ENCODE peak calls at places on chromosomes 3 and 15, in five cellular contexts. One of them, this sample, is unnamed.
A peak's percentile ranks its signal among the peaks of the same experiment; 100 is the strongest.

GRCh38 chr3:111173328-111173900 is 101.8 kb downstream of the NECTIN3 start:
- DNase-seq in testis: no peak
- DNase-seq in colonic mucosa: no peak
- DNase-seq in sigmoid colon: no peak
- DNase-seq in A549: no peak
- DNase-seq in this sample: peak; percentile 37

GRCh38 chr3:146750196-146750595 is 145.1 kb upstream of the PLSCR5 start:
- DNase-seq in sigmoid colon: no peak
- DNase-seq in testis: no peak
- DNase-seq in colonic mucosa: no peak
- DNase-seq in A549: no peak
- DNase-seq in this sample: peak; percentile 29

GRCh38 chr3:16257304-16257703 is 7.4 kb downstream of the DPH3 start:
- DNase-seq in A549: no peak
- DNase-seq in testis: no peak
- DNase-seq in sigmoid colon: no peak
- DNase-seq in colonic mucosa: no peak
- DNase-seq in this sample: no peak

GRCh38 chr15:41603411-41603935 is 44.5 kb downstream of the TYRO3 start:
- DNase-seq in testis: no peak
- DNase-seq in sigmoid colon: no peak
- DNase-seq in A549: no peak
- DNase-seq in colonic mucosa: no peak
- DNase-seq in this sample: no peak

GRCh38 chr3:69410301-69410700 is 24.4 kb upstream of the FRMD4B start:
- DNase-seq in A549: peak; percentile 60
- DNase-seq in colonic mucosa: peak; percentile 84
- DNase-seq in testis: peak; percentile 80
- DNase-seq in sigmoid colon: peak; percentile 74
- DNase-seq in this sample: peak; percentile 77

GRCh38 chr3:182818296-182818978 is 25.1 kb downstream of the ATP11B start:
- DNase-seq in A549: no peak
- DNase-seq in sigmoid colon: no peak
- DNase-seq in testis: no peak
- DNase-seq in colonic mucosa: no peak
- DNase-seq in this sample: no peak

GRCh38 chr3:129624347-129625070 is 18.0 kb upstream of the PLXND1 start:
- DNase-seq in A549: no peak
- DNase-seq in sigmoid colon: peak; percentile 74
- DNase-seq in testis: no peak
- DNase-seq in colonic mucosa: peak; percentile 28
- DNase-seq in this sample: peak; percentile 52

GRCh38 chr3:28808068-28808467 is 459.4 kb upstream of the AZI2 start:
- DNase-seq in colonic mucosa: no peak
- DNase-seq in sigmoid colon: no peak
- DNase-seq in testis: no peak
- DNase-seq in A549: no peak
- DNase-seq in this sample: no peak

GRCh38 chr3:25830373-25831305 is 40.7 kb downstream of the OXSM start:
- DNase-seq in A549: no peak
- DNase-seq in testis: no peak
- DNase-seq in sigmoid colon: no peak
- DNase-seq in colonic mucosa: no peak
- DNase-seq in this sample: no peak

GRCh38 chr3:124557433-124558232 is 172.6 kb upstream of the UMPS start:
- DNase-seq in A549: no peak
- DNase-seq in testis: peak; percentile 62
- DNase-seq in sigmoid colon: no peak
- DNase-seq in colonic mucosa: peak; percentile 52
- DNase-seq in this sample: no peak

GRCh38 chr3:10627884-10628572 is 122.6 kb upstream of the ATP2B2 start:
- DNase-seq in testis: no peak
- DNase-seq in sigmoid colon: no peak
- DNase-seq in A549: peak; percentile 11
- DNase-seq in colonic mucosa: no peak
- DNase-seq in this sample: no peak

GRCh38 chr3:58404396-58404795 is 29.2 kb downstream of the PDHB start:
- DNase-seq in colonic mucosa: no peak
- DNase-seq in A549: no peak
- DNase-seq in sigmoid colon: no peak
- DNase-seq in testis: no peak
- DNase-seq in this sample: no peak

GRCh38 chr3:187979543-187979942 is 174.4 kb upstream of the LPP start:
- DNase-seq in sigmoid colon: no peak
- DNase-seq in A549: no peak
- DNase-seq in colonic mucosa: no peak
- DNase-seq in testis: no peak
- DNase-seq in this sample: no peak

GRCh38 chr3:46675843-46676567 is 17.5 kb downstream of the ALS2CL start:
- DNase-seq in sigmoid colon: peak; percentile 64
- DNase-seq in testis: no peak
- DNase-seq in colonic mucosa: no peak
- DNase-seq in A549: no peak
- DNase-seq in this sample: no peak

GRCh38 chr3:53846134-53846850 is at the start of the genes CHDH and IL17RB:
- DNase-seq in A549: peak; percentile 49
- DNase-seq in colonic mucosa: peak; percentile 86
- DNase-seq in testis: peak; percentile 77
- DNase-seq in sigmoid colon: no peak
- DNase-seq in this sample: peak; percentile 74

GRCh38 chr3:27714692-27715453 is 7.2 kb downstream of the EOMES start:
- DNase-seq in testis: no peak
- DNase-seq in sigmoid colon: no peak
- DNase-seq in A549: no peak
- DNase-seq in colonic mucosa: peak; percentile 61
- DNase-seq in this sample: no peak

GRCh38 chr15:89333959-89334509 is 590 bp downstream of the POLG start:
- DNase-seq in testis: no peak
- DNase-seq in sigmoid colon: peak; percentile 66
- DNase-seq in colonic mucosa: no peak
- DNase-seq in A549: no peak
- DNase-seq in this sample: no peak

GRCh38 chr3:76362643-76363042 is 577.3 kb upstream of the ZNF717 start:
- DNase-seq in sigmoid colon: no peak
- DNase-seq in testis: no peak
- DNase-seq in A549: no peak
- DNase-seq in colonic mucosa: no peak
- DNase-seq in this sample: no peak

GRCh38 chr15:32794973-32795372 is 77.2 kb downstream of the GREM1 start:
- DNase-seq in colonic mucosa: no peak
- DNase-seq in A549: no peak
- DNase-seq in sigmoid colon: no peak
- DNase-seq in testis: no peak
- DNase-seq in this sample: no peak

GRCh38 chr3:156217674-156218352 is 97.4 kb downstream of the KCNAB1 start:
- DNase-seq in colonic mucosa: no peak
- DNase-seq in sigmoid colon: no peak
- DNase-seq in testis: no peak
- DNase-seq in A549: no peak
- DNase-seq in this sample: no peak

GRCh38 chr3:149701206-149701976 is 43.6 kb upstream of the WWTR1 start:
- DNase-seq in A549: no peak
- DNase-seq in sigmoid colon: no peak
- DNase-seq in testis: no peak
- DNase-seq in colonic mucosa: no peak
- DNase-seq in this sample: no peak

GRCh38 chr3:38561746-38562466 is 65.8 kb downstream of the EXOG start:
- DNase-seq in colonic mucosa: no peak
- DNase-seq in sigmoid colon: no peak
- DNase-seq in testis: no peak
- DNase-seq in A549: no peak
- DNase-seq in this sample: no peak

GRCh38 chr15:72474466-72474911 is 359 bp downstream of the ARIH1 start:
- DNase-seq in colonic mucosa: no peak
- DNase-seq in testis: no peak
- DNase-seq in A549: no peak
- DNase-seq in sigmoid colon: no peak
- DNase-seq in this sample: no peak

GRCh38 chr3:11007534-11007933 is 15.0 kb downstream of the SLC6A1 start:
- DNase-seq in testis: no peak
- DNase-seq in A549: no peak
- DNase-seq in sigmoid colon: no peak
- DNase-seq in colonic mucosa: no peak
- DNase-seq in this sample: no peak

GRCh38 chr3:134937256-134938023 is 142.4 kb downstream of the EPHB1 start:
- DNase-seq in sigmoid colon: peak; percentile 58
- DNase-seq in A549: no peak
- DNase-seq in testis: no peak
- DNase-seq in colonic mucosa: no peak
- DNase-seq in this sample: no peak

GRCh38 chr15:70182858-70183695 is 85.4 kb upstream of the TLE3 start:
- DNase-seq in A549: peak; percentile 31
- DNase-seq in colonic mucosa: no peak
- DNase-seq in testis: no peak
- DNase-seq in sigmoid colon: peak; percentile 20
- DNase-seq in this sample: no peak

GRCh38 chr3:87298111-87298718 is 21.8 kb upstream of the POU1F1 start:
- DNase-seq in A549: peak; percentile 73
- DNase-seq in testis: no peak
- DNase-seq in sigmoid colon: no peak
- DNase-seq in colonic mucosa: no peak
- DNase-seq in this sample: peak; percentile 56

GRCh38 chr3:31699309-31699953 is 166.7 kb downstream of the STT3B start:
- DNase-seq in colonic mucosa: no peak
- DNase-seq in A549: peak; percentile 55
- DNase-seq in testis: no peak
- DNase-seq in sigmoid colon: no peak
- DNase-seq in this sample: no peak

DNA sequence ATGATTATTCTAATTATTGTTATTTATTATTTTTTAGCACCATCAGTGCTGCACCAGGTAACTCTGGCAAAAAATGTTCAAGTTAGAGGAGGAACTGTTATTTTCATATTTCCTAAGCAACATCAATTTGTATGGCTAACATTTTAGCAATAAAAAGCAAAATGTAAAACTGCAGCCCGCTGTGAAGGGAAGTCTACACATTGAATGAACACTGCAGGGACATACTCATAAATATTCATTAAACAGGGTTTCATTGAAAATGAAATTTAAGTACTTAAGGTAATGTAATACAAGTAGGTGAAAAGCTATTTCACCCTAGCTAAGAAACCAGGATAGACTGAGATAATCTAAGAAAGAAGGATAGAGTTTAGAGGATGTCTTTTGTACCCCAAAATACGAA is 532.7 kb downstream of the NLGN1 start:
- DNase-seq in testis: no peak
- DNase-seq in colonic mucosa: no peak
- DNase-seq in A549: no peak
- DNase-seq in sigmoid colon: no peak
- DNase-seq in this sample: no peak
- H3K4me3 ChIP-seq in testis: no peak overlapping the region
- H3K4me3 ChIP-seq in colonic mucosa: no peak overlapping the region
- H3K4me3 ChIP-seq in A549: no peak overlapping the region
- H3K4me3 ChIP-seq in sigmoid colon: no peak overlapping the region
- H3K4me3 ChIP-seq in this sample: no peak overlapping the region

GRCh38 chr3:100042577-100042981 is 71.7 kb downstream of the FILIP1L start:
- DNase-seq in colonic mucosa: no peak
- DNase-seq in A549: no peak
- DNase-seq in testis: no peak
- DNase-seq in sigmoid colon: no peak
- DNase-seq in this sample: no peak
- H3K4me1 ChIP-seq in colonic mucosa: peaks cover 8% of the 10 kb centered on the region
- H3K4me1 ChIP-seq in A549: peaks cover 59% of the 10 kb centered on the region
- H3K4me1 ChIP-seq in testis: peaks cover 48% of the 10 kb centered on the region
- H3K4me1 ChIP-seq in sigmoid colon: peaks cover 51% of the 10 kb centered on the region
- H3K4me1 ChIP-seq in this sample: peaks cover 8% of the 10 kb centered on the region

GRCh38 chr3:127889461-127889863 is 25.6 kb upstream of the KBTBD12 start:
- DNase-seq in testis: no peak
- DNase-seq in sigmoid colon: no peak
- DNase-seq in A549: no peak
- DNase-seq in colonic mucosa: no peak
- DNase-seq in this sample: no peak

GRCh38 chr3:127887321-127887720 is 27.7 kb upstream of the KBTBD12 start:
- DNase-seq in testis: no peak
- DNase-seq in sigmoid colon: no peak
- DNase-seq in A549: no peak
- DNase-seq in colonic mucosa: no peak
- DNase-seq in this sample: no peak

GRCh38 chr3:127888564-127889107 is 26.4 kb upstream of the KBTBD12 start:
- DNase-seq in sigmoid colon: no peak
- DNase-seq in testis: peak; percentile 54
- DNase-seq in colonic mucosa: no peak
- DNase-seq in A549: no peak
- DNase-seq in this sample: no peak

GRCh38 chr3:127886276-127886862 is 28.7 kb upstream of the KBTBD12 start:
- DNase-seq in A549: no peak
- DNase-seq in sigmoid colon: no peak
- DNase-seq in colonic mucosa: no peak
- DNase-seq in testis: no peak
- DNase-seq in this sample: no peak

GRCh38 chr3:127889976-127890650 is 24.9 kb upstream of the KBTBD12 start:
- DNase-seq in sigmoid colon: no peak
- DNase-seq in A549: no peak
- DNase-seq in colonic mucosa: no peak
- DNase-seq in testis: no peak
- DNase-seq in this sample: no peak
- H3K27ac ChIP-seq in sigmoid colon: no peak overlapping the region
- H3K27ac ChIP-seq in A549: no peak overlapping the region
- H3K27ac ChIP-seq in colonic mucosa: no peak overlapping the region
- H3K27ac ChIP-seq in testis: no peak overlapping the region
- H3K27ac ChIP-seq in this sample: no peak overlapping the region

DNA sequence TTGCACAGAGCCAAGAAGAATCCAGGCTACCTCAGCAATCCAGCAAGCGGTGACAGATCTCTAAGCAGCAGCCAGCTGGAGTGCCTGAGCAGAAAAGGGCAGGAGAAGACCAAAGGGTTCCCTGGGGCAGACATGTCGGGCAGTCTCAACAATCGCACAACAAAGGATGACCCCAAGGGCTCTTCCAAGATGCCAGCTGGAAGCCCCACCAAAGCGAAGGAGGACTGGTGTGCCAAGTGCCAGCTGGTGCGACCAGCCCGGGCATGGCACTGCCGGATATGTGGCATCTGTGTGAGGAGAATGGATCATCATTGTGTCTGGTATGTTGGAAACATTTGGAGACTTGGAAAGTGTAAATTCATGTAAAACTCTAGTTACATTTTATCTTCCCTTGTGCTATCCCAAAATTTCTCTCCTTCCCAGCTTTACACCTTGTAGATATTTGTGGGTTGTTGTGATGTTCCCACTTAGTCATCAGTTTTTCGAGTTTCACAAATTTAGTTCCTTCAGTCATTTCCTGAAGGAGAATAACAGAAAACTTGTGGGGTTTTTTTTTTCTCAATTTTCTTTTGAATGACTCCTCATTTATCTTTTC is 6.4 kb downstream of the ZDHHC23 start:
- DNase-seq in sigmoid colon: no peak
- DNase-seq in testis: no peak
- DNase-seq in colonic mucosa: no peak
- DNase-seq in A549: no peak
- DNase-seq in this sample: no peak
- H3K4me3 ChIP-seq in sigmoid colon: no peak overlapping the region
- H3K4me3 ChIP-seq in testis: no peak overlapping the region
- H3K4me3 ChIP-seq in colonic mucosa: no peak overlapping the region
- H3K4me3 ChIP-seq in A549: no peak overlapping the region
- H3K4me3 ChIP-seq in this sample: no peak overlapping the region

GRCh38 chr3:49021813-49022720 is at the start of gene NDUFAF3:
- DNase-seq in colonic mucosa: peak; percentile 95
- DNase-seq in sigmoid colon: peak; percentile 96
- DNase-seq in A549: peak; percentile 96
- DNase-seq in testis: peak; percentile 92
- DNase-seq in this sample: peak; percentile 96
- H3K4me1 ChIP-seq in colonic mucosa: peaks cover 19% of the 10 kb centered on the region
- H3K4me1 ChIP-seq in sigmoid colon: peaks cover 40% of the 10 kb centered on the region
- H3K4me1 ChIP-seq in A549: peaks cover 25% of the 10 kb centered on the region
- H3K4me1 ChIP-seq in testis: peaks cover 34% of the 10 kb centered on the region
- H3K4me1 ChIP-seq in this sample: peaks cover 15% of the 10 kb centered on the region

GRCh38 chr3:135992072-135992471 is 26.5 kb downstream of the PPP2R3A start:
- DNase-seq in colonic mucosa: no peak
- DNase-seq in sigmoid colon: no peak
- DNase-seq in A549: no peak
- DNase-seq in testis: no peak
- DNase-seq in this sample: no peak
- H3K27ac ChIP-seq in colonic mucosa: no peak overlapping the region
- H3K27ac ChIP-seq in sigmoid colon: peak overlapping the region; percentile 31
- H3K27ac ChIP-seq in A549: no peak overlapping the region
- H3K27ac ChIP-seq in testis: no peak overlapping the region
- H3K27ac ChIP-seq in this sample: no peak overlapping the region